ENCODE peak calls at places on chromosome 3, in four cellular contexts. J, G, B and A are unnamed samples.

GRCh38 chr3:183198939-183199338 is 36.4 kb upstream of the LAMP3 start:
- DNase-seq in B (no peak), J (no peak), G (no peak), A (no peak)

GRCh38 chr3:109098245-109098644 is 19.7 kb downstream of the MORC1 start:
- DNase-seq in J (no peak), B (peak; percentile 51), G (peak; percentile 73), A (peak; percentile 16)

GRCh38 chr3:50333744-50334328 is 5.8 kb upstream of the TUSC2 start:
- DNase-seq in G (no peak), J (peak; percentile 68), B (no peak), A (no peak)

GRCh38 chr3:141738636-141739363 is 702 bp downstream of the RNF7 start:
- DNase-seq in J (peak; percentile 57), B (peak; percentile 31), G (no peak), A (peak; percentile 45)

GRCh38 chr3:155026999-155027591 is 53.0 kb upstream of the MME start:
- DNase-seq in G (no peak), J (peak; percentile 63), B (no peak), A (no peak)

GRCh38 chr3:48247401-48247807 is 6.5 kb downstream of the ZNF589 start:
- DNase-seq in B (no peak), G (peak; percentile 23), J (no peak), A (peak; percentile 71)

GRCh38 chr3:125386811-125387210 is 11.7 kb upstream of the ZNF148 start:
- DNase-seq in G (no peak), J (peak; percentile 71), B (no peak), A (no peak)

GRCh38 chr3:2921903-2922302 is 188.3 kb downstream of the IL5RA start:
- DNase-seq in G (peak; percentile 38), J (peak; percentile 18), B (no peak), A (no peak)

GRCh38 chr3:157127268-157127667 is 32.7 kb downstream of the CCNL1 start:
- DNase-seq in B (peak; percentile 13), G (peak; percentile 41), J (no peak), A (peak; percentile 90)

GRCh38 chr3:195441476-195441970 is 1.3 kb downstream of the ACAP2 start:
- DNase-seq in B (peak; percentile 26), J (no peak), G (no peak), A (no peak)

GRCh38 chr3:126434931-126435411 is 40.3 kb downstream of the CFAP100 start:
- DNase-seq in J (no peak), G (no peak), B (no peak), A (no peak)

GRCh38 chr3:105827101-105827634 is 41.6 kb downstream of the CBLB start:
- DNase-seq in B (no peak), G (no peak), J (no peak), A (no peak)

GRCh38 chr3:10268930-10269329 is 20.7 kb downstream of the TATDN2 start:
- DNase-seq in G (no peak), B (no peak), J (no peak), A (no peak)

GRCh38 chr3:134376385-134376765 is 2.1 kb upstream of the AMOTL2 start:
- DNase-seq in G (no peak), J (no peak), B (no peak), A (no peak)

GRCh38 chr3:59812778-59813558 is 763.1 kb upstream of the CFAP20DC start:
- DNase-seq in J (no peak), G (peak; percentile 47), B (no peak), A (no peak)

GRCh38 chr3:158539414-158540014 is 31.5 kb upstream of the MLF1 start:
- DNase-seq in B (peak; percentile 58), G (peak; percentile 82), J (peak; percentile 73), A (peak; percentile 12)

DNA sequence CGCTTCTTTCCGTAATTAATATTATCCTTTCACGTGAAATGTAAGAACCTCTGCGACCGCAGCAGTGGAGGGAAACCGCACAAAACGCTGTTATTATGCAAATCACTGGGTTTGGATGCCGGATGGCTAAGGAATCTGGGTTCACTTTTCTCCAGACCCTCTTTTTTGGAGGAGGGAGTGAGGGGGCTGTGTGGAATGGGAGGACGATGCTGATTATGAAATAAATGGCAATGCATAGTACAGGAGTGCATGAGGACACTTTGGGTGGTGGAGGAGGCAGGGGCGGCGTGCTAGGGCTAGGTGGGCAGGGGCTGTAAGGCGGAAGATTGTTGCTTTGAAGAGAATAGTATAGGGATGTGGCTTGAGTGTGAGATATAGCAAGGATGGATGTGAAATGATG is 1.8 kb downstream of the CADM2 start:
- DNase-seq in B (no peak), G (peak; percentile 47), J (no peak), A (no peak)
- TF ChIP-seq EZH2 in B (no peak), G (no peak), J (no peak), A (no peak)

GRCh38 chr3:45537960-45538640 is 56.5 kb upstream of the LIMD1 start:
- DNase-seq in J (peak; percentile 52), G (no peak), B (no peak), A (no peak)

GRCh38 chr3:45538641-45538986 is 55.9 kb upstream of the LIMD1 start:
- DNase-seq in J (no peak), G (no peak), B (no peak), A (no peak)

GRCh38 chr3:45536316-45536715 is 58.2 kb upstream of the LIMD1 start:
- DNase-seq in J (no peak), B (no peak), G (no peak), A (no peak)

GRCh38 chr3:45537596-45537959 is 57.0 kb upstream of the LIMD1 start:
- DNase-seq in B (no peak), J (no peak), G (no peak), A (no peak)

GRCh38 chr3:45534580-45535080 is 59.9 kb upstream of the LIMD1 start:
- DNase-seq in B (no peak), G (no peak), J (no peak), A (no peak)
- H3K27ac ChIP-seq in B (no peak overlapping the region), G (no peak overlapping the region), J (no peak overlapping the region), A (no peak overlapping the region)

GRCh38 chr3:8491750-8492149 is 9.9 kb upstream of the LMCD1 start:
- DNase-seq in B (no peak), J (no peak), G (no peak), A (no peak)

GRCh38 chr3:8492744-8493511 is 8.7 kb upstream of the LMCD1 start:
- DNase-seq in G (no peak), B (peak; percentile 68), J (no peak), A (no peak)

GRCh38 chr3:8494332-8494731 is 7.3 kb upstream of the LMCD1 start:
- DNase-seq in G (no peak), J (no peak), B (no peak), A (no peak)

GRCh38 chr3:8491246-8491645 is 10.4 kb upstream of the LMCD1 start:
- DNase-seq in J (no peak), B (no peak), G (no peak), A (no peak)

GRCh38 chr3:8493744-8494143 is 7.9 kb upstream of the LMCD1 start:
- DNase-seq in B (no peak), G (no peak), J (no peak), A (no peak)
- H3K4me1 ChIP-seq in B (peaks cover 48% of the 10 kb centered on the region), G (peaks cover 27% of the 10 kb centered on the region), J (peaks cover 10% of the 10 kb centered on the region), A (peaks cover 32% of the 10 kb centered on the region)

DNA sequence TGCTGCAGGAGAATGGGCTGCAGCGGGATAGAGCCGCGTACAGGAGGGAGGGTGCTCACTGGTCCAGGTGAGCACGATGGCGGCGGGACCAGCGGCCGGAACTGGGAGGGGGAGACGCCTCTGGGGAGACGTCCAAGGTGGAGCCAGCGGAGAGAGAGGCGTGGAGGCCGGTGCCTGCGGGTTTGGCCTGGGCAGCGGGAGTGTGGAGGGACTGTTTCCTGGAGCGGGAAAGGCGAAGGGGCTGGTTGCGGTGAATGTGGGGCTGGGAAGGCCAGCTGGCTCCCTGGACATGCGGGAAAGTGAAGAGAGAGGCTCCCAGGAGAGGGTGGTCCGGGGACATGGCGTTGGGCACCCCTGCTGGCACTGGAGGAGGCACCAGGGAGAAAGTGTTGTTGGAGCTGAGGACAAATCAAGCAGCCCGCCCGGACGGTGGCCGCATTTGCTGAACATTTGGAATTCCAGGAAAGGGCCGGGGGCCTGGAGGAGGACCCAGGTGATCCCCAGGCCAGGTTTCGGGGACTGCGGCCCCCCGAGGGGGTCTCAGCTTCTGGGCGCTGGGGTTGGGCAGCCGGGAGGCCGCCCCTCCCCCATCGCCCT is 34.3 kb downstream of the DNAJB8 start:
- DNase-seq in B (peak; percentile 57), G (peak; percentile 77), J (no peak), A (no peak)
- TF ChIP-seq EZH2 in B (no peak), G (no peak), J (peak; percentile 78), A (peak; percentile 34)

GRCh38 chr3:198109883-198110282 is 149.9 kb downstream of the LMLN start:
- DNase-seq in B (no peak), J (no peak), G (peak; percentile 21), A (no peak)
- H3K27ac ChIP-seq in B (no peak overlapping the region), J (no peak overlapping the region), G (no peak overlapping the region), A (no peak overlapping the region)

DNA sequence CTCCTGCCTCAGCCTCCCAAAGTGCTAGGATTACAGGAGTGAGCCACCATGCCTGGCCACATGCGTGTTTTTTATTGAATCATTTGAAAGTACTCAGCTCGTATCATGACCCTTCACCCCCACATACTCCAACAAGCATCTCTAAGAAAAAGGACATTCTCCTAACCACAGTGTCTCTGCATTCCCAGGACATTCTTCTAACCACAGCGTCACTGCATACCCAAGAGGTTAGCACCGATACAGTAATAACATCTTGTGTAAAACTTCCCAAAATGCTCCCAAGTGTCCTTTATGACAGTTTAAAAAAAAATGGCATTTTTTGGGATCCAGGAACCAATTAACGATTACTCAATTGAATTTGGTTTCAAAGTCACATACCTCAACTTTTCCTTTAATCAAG is 39.6 kb downstream of the FLNB start:
- DNase-seq in B (peak; percentile 53), G (no peak), J (peak; percentile 75), A (no peak)
- H3K4me1 ChIP-seq in B (peaks cover 70% of the 10 kb centered on the region), G (peaks cover 53% of the 10 kb centered on the region), J (peaks cover 54% of the 10 kb centered on the region), A (peaks cover 67% of the 10 kb centered on the region)

GRCh38 chr3:120908030-120908802 is at the start of gene STXBP5L:
- DNase-seq in J (peak; percentile 51), G (peak; percentile 99), B (peak; percentile 82), A (peak; percentile 66)
- TF ChIP-seq EZH2 in J (no peak), G (no peak), B (peak; percentile 82), A (peak; percentile 24)